ENCODE peak calls at places on chromosomes 6 and 20, in nine cellular contexts. One of them, this sample, is unnamed.

GRCh38 chr20:47677314-47678129 is 107.8 kb downstream of the SULF2 start:
- DNase-seq in cardiac muscle cell: peak; percentile 40
- DNase-seq in cardiac septum: peak; percentile 80
- DNase-seq in pancreas: peak; percentile 28
- DNase-seq in SJSA1: peak; percentile 38
- DNase-seq in NCI-H1417 treated with DMSO at 0.1 percent for 48 hours: no peak
- DNase-seq in naive thymus-derived CD8-positive, alpha-beta T cell: peak; percentile 52
- DNase-seq in immature natural killer cell: peak; percentile 13
- DNase-seq in nucleus accumbens: peak; percentile 14
- DNase-seq in this sample: peak; percentile 85

GRCh38 chr6:37585523-37585905 is 85.8 kb upstream of the CCDC167 start:
- DNase-seq in cardiac muscle cell: no peak
- DNase-seq in cardiac septum: no peak
- DNase-seq in pancreas: no peak
- DNase-seq in SJSA1: no peak
- DNase-seq in NCI-H1417 treated with DMSO at 0.1 percent for 48 hours: no peak
- DNase-seq in naive thymus-derived CD8-positive, alpha-beta T cell: no peak
- DNase-seq in immature natural killer cell: no peak
- DNase-seq in nucleus accumbens: no peak
- DNase-seq in this sample: no peak

GRCh38 chr20:20210327-20210726 is 157.6 kb upstream of the INSM1 start:
- DNase-seq in cardiac muscle cell: no peak
- DNase-seq in cardiac septum: no peak
- DNase-seq in pancreas: no peak
- DNase-seq in SJSA1: no peak
- DNase-seq in NCI-H1417 treated with DMSO at 0.1 percent for 48 hours: no peak
- DNase-seq in naive thymus-derived CD8-positive, alpha-beta T cell: no peak
- DNase-seq in immature natural killer cell: no peak
- DNase-seq in nucleus accumbens: no peak
- DNase-seq in this sample: no peak

GRCh38 chr6:87909849-87910248 is 137.8 kb upstream of the SPACA1 start:
- DNase-seq in cardiac muscle cell: peak; percentile 79
- DNase-seq in cardiac septum: no peak
- DNase-seq in pancreas: no peak
- DNase-seq in SJSA1: peak; percentile 78
- DNase-seq in NCI-H1417 treated with DMSO at 0.1 percent for 48 hours: no peak
- DNase-seq in naive thymus-derived CD8-positive, alpha-beta T cell: no peak
- DNase-seq in immature natural killer cell: no peak
- DNase-seq in nucleus accumbens: no peak
- DNase-seq in this sample: no peak

GRCh38 chr6:149166747-149167146 is 150.8 kb upstream of the TAB2 start:
- DNase-seq in cardiac muscle cell: peak; percentile 45
- DNase-seq in cardiac septum: no peak
- DNase-seq in pancreas: no peak
- DNase-seq in SJSA1: no peak
- DNase-seq in NCI-H1417 treated with DMSO at 0.1 percent for 48 hours: no peak
- DNase-seq in naive thymus-derived CD8-positive, alpha-beta T cell: peak; percentile 13
- DNase-seq in immature natural killer cell: no peak
- DNase-seq in nucleus accumbens: no peak
- DNase-seq in this sample: no peak

GRCh38 chr6:53986721-53987526 is 124.3 kb upstream of the MLIP start:
- DNase-seq in cardiac muscle cell: peak; percentile 42
- DNase-seq in cardiac septum: no peak
- DNase-seq in pancreas: no peak
- DNase-seq in SJSA1: no peak
- DNase-seq in NCI-H1417 treated with DMSO at 0.1 percent for 48 hours: no peak
- DNase-seq in naive thymus-derived CD8-positive, alpha-beta T cell: no peak
- DNase-seq in immature natural killer cell: no peak
- DNase-seq in nucleus accumbens: peak; percentile 9
- DNase-seq in this sample: no peak

GRCh38 chr6:106085687-106085983 is 501 bp upstream of the PRDM1 start:
- DNase-seq in cardiac muscle cell: no peak
- DNase-seq in cardiac septum: no peak
- DNase-seq in pancreas: no peak
- DNase-seq in SJSA1: peak; percentile 49
- DNase-seq in NCI-H1417 treated with DMSO at 0.1 percent for 48 hours: no peak
- DNase-seq in naive thymus-derived CD8-positive, alpha-beta T cell: no peak
- DNase-seq in immature natural killer cell: no peak
- DNase-seq in nucleus accumbens: no peak
- DNase-seq in this sample: no peak

GRCh38 chr6:153150767-153151440 is 19.8 kb upstream of the RGS17 start:
- DNase-seq in cardiac muscle cell: no peak
- DNase-seq in cardiac septum: no peak
- DNase-seq in pancreas: no peak
- DNase-seq in SJSA1: no peak
- DNase-seq in NCI-H1417 treated with DMSO at 0.1 percent for 48 hours: no peak
- DNase-seq in naive thymus-derived CD8-positive, alpha-beta T cell: no peak
- DNase-seq in immature natural killer cell: no peak
- DNase-seq in nucleus accumbens: no peak
- DNase-seq in this sample: no peak

GRCh38 chr6:25122622-25123237 is 156.4 kb upstream of the CARMIL1 start:
- DNase-seq in cardiac muscle cell: no peak
- DNase-seq in cardiac septum: no peak
- DNase-seq in pancreas: no peak
- DNase-seq in SJSA1: no peak
- DNase-seq in NCI-H1417 treated with DMSO at 0.1 percent for 48 hours: peak; percentile 49
- DNase-seq in naive thymus-derived CD8-positive, alpha-beta T cell: no peak
- DNase-seq in immature natural killer cell: no peak
- DNase-seq in nucleus accumbens: no peak
- DNase-seq in this sample: no peak

GRCh38 chr6:102981631-102982030 is 1588.1 kb downstream of the GRIK2 start:
- DNase-seq in cardiac muscle cell: no peak
- DNase-seq in cardiac septum: no peak
- DNase-seq in pancreas: no peak
- DNase-seq in SJSA1: no peak
- DNase-seq in NCI-H1417 treated with DMSO at 0.1 percent for 48 hours: no peak
- DNase-seq in naive thymus-derived CD8-positive, alpha-beta T cell: no peak
- DNase-seq in immature natural killer cell: no peak
- DNase-seq in nucleus accumbens: no peak
- DNase-seq in this sample: no peak

This sample was measured in spleen.